ENCODE peak calls at places on chromosomes 3 and 15, in six cellular contexts. T, O, F, D, M and K are unnamed samples. For H3K4me1, the result is how much of the 10 kb centered on the place peaks cover.

GRCh38 chr3:156643729-156644389 is 30.5 kb upstream of the TIPARP start:
- DNase-seq in M (no peak), O (peak), F (no peak), D (no peak), T (no peak), K (no peak)

GRCh38 chr3:64594129-64594528 is 93.7 kb downstream of the ADAMTS9 start:
- DNase-seq in T (no peak), D (no peak), M (no peak), O (no peak), F (no peak), K (no peak)

GRCh38 chr3:10602769-10603768 is 97.7 kb upstream of the ATP2B2 start:
- DNase-seq in M (no peak), F (no peak), D (no peak), O (peak), T (no peak), K (no peak)

GRCh38 chr3:35651888-35652287 is 12.6 kb downstream of the ARPP21 start:
- DNase-seq in D (no peak), T (no peak), F (no peak), M (no peak), O (no peak), K (no peak)

GRCh38 chr15:67147410-67147949 is 82.1 kb downstream of the SMAD3 start:
- DNase-seq in M (no peak), T (no peak), O (no peak), F (no peak), D (no peak), K (no peak)

GRCh38 chr15:31328999-31329639 is 2.5 kb downstream of the KLF13 start:
- DNase-seq in F (no peak), O (no peak), M (no peak), D (no peak), T (peak), K (no peak)

GRCh38 chr15:30030350-30030749 is 52.4 kb upstream of the GOLGA8J start:
- DNase-seq in M (peak), O (no peak), T (no peak), D (no peak), F (no peak), K (no peak)

GRCh38 chr3:81483046-81483445 is 278.4 kb downstream of the GBE1 start:
- DNase-seq in M (no peak), D (no peak), F (no peak), T (no peak), O (no peak), K (no peak)

GRCh38 chr15:81411969-81412633 is 38.1 kb upstream of the TMC3 start:
- DNase-seq in F (no peak), M (no peak), O (no peak), T (peak), D (no peak), K (no peak)

GRCh38 chr15:81407151-81407550 is 33.1 kb upstream of the TMC3 start:
- DNase-seq in T (no peak), F (no peak), D (no peak), O (no peak), M (no peak), K (no peak)

GRCh38 chr15:81407679-81408078 is 33.7 kb upstream of the TMC3 start:
- DNase-seq in M (no peak), O (no peak), D (no peak), T (no peak), F (no peak), K (no peak)

GRCh38 chr15:81411056-81411455 is 37.0 kb upstream of the TMC3 start:
- DNase-seq in M (no peak), D (no peak), F (no peak), O (no peak), T (no peak), K (no peak)

GRCh38 chr15:81410318-81410753 is 36.3 kb upstream of the TMC3 start:
- DNase-seq in M (peak), D (peak), T (peak), O (no peak), F (peak), K (peak)
- TF ChIP-seq YY1 in M (no peak), D (no peak), T (no peak), O (no peak), F (no peak), K (no peak)

DNA sequence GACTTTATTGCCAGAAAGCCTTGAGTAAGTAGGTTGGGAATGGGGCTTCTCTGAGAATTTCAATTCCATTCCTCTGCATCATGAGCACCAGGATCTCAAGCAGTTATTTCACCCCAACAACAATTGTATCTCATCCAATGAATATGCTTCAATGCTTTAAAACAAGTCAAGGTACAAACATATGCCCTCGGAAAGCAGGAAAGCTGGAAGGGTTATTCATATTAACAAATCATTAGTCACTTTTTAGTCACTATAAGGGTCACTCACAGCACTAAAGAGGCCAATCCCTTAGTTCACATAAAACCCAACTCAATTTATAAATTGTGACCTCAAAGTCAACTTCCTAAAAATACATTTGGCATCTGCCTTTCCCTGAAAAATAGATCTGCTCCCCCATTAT is 16.2 kb downstream of the MB21D2 start:
- DNase-seq in D (no peak), F (no peak), T (no peak), M (no peak), O (no peak), K (no peak)
- H3K4me1 ChIP-seq in D (under half), F (under half), T (under half), M (under half), O (under half), K (under half)

GRCh38 chr3:129047553-129047839 is 13.1 kb upstream of the GP9 start:
- DNase-seq in M (no peak), O (no peak), F (no peak), D (no peak), T (no peak), K (no peak)

GRCh38 chr3:129050556-129051295 is 9.9 kb upstream of the GP9 start:
- DNase-seq in F (no peak), M (no peak), O (no peak), D (no peak), T (no peak), K (no peak)

GRCh38 chr3:129054605-129055104 is 5.9 kb upstream of the GP9 start:
- DNase-seq in O (no peak), F (peak), D (no peak), M (no peak), T (peak), K (no peak)

GRCh38 chr3:129052675-129053074 is 7.9 kb upstream of the GP9 start:
- DNase-seq in T (peak), O (no peak), F (no peak), D (no peak), M (no peak), K (no peak)

DNA sequence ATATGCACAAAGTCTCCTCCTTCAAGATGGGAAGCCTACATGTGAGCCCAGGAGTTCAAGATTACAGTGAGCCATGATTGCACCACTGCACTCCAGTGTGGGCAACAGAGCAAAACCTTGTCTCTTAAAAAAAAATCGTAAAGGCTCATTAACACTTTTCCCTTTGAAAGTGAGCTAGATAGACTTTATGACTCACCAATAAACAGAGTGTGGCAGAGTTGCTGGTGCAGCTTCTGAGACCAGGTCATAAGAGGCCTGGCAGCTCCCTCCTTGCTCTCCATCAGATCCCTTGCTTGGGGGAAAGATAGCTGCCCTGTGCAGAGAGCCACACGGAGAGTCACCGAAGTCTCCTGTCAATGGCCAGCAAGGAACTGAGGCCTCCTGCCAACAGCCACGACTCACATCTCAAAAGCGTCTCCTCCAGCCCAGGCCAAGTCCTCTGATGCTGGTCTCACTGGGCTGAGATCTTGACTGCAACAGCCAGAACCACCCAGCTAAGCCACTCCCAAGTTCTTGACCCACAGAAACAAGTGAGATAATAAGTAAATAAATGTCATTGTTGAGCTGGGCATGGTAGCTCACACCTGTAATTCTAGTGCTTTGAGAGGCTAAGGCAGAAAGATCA is 8.7 kb upstream of the GP9 start:
- DNase-seq in T (no peak), F (no peak), O (no peak), D (no peak), M (no peak), K (no peak)
- TF ChIP-seq YY1 in T (no peak), F (no peak), O (no peak), D (no peak), M (no peak), K (no peak)

DNA sequence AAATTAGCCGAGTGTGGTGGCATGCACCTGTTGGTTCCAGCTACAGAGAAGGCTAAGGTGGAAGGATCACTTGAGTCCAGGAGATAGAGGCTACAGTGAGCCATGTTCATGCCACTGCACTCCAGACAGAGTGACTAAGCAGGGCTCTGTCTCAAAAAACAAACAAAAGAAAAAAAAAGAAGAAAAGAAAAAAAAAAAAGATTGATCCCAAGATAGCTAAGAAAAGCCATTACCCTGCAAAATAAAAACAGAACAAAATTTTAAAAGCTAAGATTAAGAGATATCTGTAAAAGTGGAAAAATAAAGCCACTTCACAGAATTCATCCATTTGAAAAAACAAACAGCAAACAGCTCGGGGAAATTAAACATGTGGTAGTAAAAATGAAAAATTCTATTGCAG is 23.8 kb downstream of the LRRC2 start:
- DNase-seq in T (no peak), M (no peak), O (no peak), F (no peak), D (no peak), K (no peak)
- H3K4me1 ChIP-seq in T (under half), M (under half), O (under half), F (under half), D (under half), K (under half)